ENCODE peak calls at places on chromosomes 4 and X, in ten cellular contexts. X, K, E, I, R, B, Z, G, U and T are unnamed samples.

GRCh38 chrX:22109442-22109841 is 77.3 kb downstream of the PHEX start:
- DNase-seq in X (no peak), K (peak), E (no peak), I (no peak), R (no peak), B (no peak), Z (no peak), G (no peak), U (no peak), T (no peak)

GRCh38 chr4:158858410-158859189 is 89.8 kb downstream of the FNIP2 start:
- DNase-seq in X (no peak), K (no peak), E (no peak), I (no peak), R (no peak), B (no peak), Z (no peak), G (no peak), U (no peak), T (no peak)

GRCh38 chr4:166493828-166494432 is 620.9 kb downstream of the TLL1 start:
- DNase-seq in X (no peak), K (no peak), E (no peak), I (no peak), R (no peak), B (no peak), Z (no peak), G (no peak), U (no peak), T (no peak)

GRCh38 chr4:151324449-151325319 is 721 bp downstream of the SH3D19 start:
- DNase-seq in X (no peak), K (peak), E (peak), I (peak), R (peak), B (peak), Z (peak), G (peak), U (no peak), T (peak)

GRCh38 chrX:35046646-35047231 is 104.1 kb downstream of the FAM47B start:
- DNase-seq in X (no peak), K (no peak), E (no peak), I (no peak), R (no peak), B (no peak), Z (no peak), G (no peak), U (no peak), T (no peak)

GRCh38 chrX:47168495-47169073 is 23.6 kb downstream of the RBM10 start:
- DNase-seq in X (no peak), K (no peak), E (no peak), I (no peak), R (no peak), B (no peak), Z (no peak), G (no peak), U (no peak), T (no peak)

GRCh38 chr4:184671101-184671500 is 21.6 kb downstream of the PRIMPOL start:
- DNase-seq in X (no peak), K (no peak), E (no peak), I (no peak), R (no peak), B (no peak), Z (no peak), G (no peak), U (no peak), T (no peak)

GRCh38 chrX:108946531-108946930 is 210.2 kb upstream of the IRS4 start:
- DNase-seq in X (no peak), K (no peak), E (no peak), I (no peak), R (no peak), B (no peak), Z (no peak), G (no peak), U (no peak), T (no peak)

GRCh38 chr4:8832130-8832930 is 39.3 kb downstream of the HMX1 start:
- DNase-seq in X (no peak), K (no peak), E (no peak), I (no peak), R (no peak), B (no peak), Z (peak), G (no peak), U (no peak), T (peak)

GRCh38 chr4:113760094-113760851 is 1.3 kb downstream of the CAMK2D start:
- DNase-seq in X (no peak), K (peak), E (no peak), I (no peak), R (no peak), B (peak), Z (peak), G (peak), U (no peak), T (peak)

GRCh38 chr4:38310446-38311043 is 350.3 kb downstream of the PTTG2 start:
- DNase-seq in X (peak), K (no peak), E (no peak), I (no peak), R (no peak), B (peak), Z (no peak), G (no peak), U (peak), T (no peak)

GRCh38 chr4:112213091-112213490 is 18.5 kb upstream of the AP1AR start:
- DNase-seq in X (no peak), K (no peak), E (no peak), I (no peak), R (no peak), B (no peak), Z (peak), G (no peak), U (no peak), T (no peak)